ENCODE peak calls at places on chromosomes 5 and 9, in seven cellular contexts. R, Z, F, Q, H, U and L are unnamed samples.

GRCh38 chr9:125549465-125550215 is 157.4 kb downstream of the MAPKAP1 start:
- DNase-seq in Q (no peak), R (peak; percentile 93), Z (no peak), H (peak; percentile 17), F (no peak), U (no peak), L (no peak)

GRCh38 chr5:77171141-77171910 is 39.2 kb upstream of the PDE8B start:
- DNase-seq in H (no peak), F (no peak), Z (no peak), Q (no peak), R (no peak), U (no peak), L (no peak)

GRCh38 chr5:128536861-128537305 is 1.2 kb downstream of the FBN2 start:
- DNase-seq in U (no peak), H (no peak), Q (peak; percentile 59), F (no peak), Z (peak; percentile 1), R (no peak), L (no peak)

GRCh38 chr9:31355159-31355882 is 1029.1 kb upstream of the ACO1 start:
- DNase-seq in U (no peak), H (no peak), Z (no peak), R (no peak), Q (no peak), F (no peak), L (no peak)

GRCh38 chr5:38666668-38667498 is 110.4 kb upstream of the LIFR start:
- DNase-seq in Z (no peak), H (peak; percentile 43), Q (no peak), U (peak; percentile 63), F (peak; percentile 6), R (no peak), L (peak; percentile 12)

GRCh38 chr5:41747291-41747690 is 122.9 kb downstream of the OXCT1 start:
- DNase-seq in F (peak; percentile 55), U (no peak), Q (no peak), Z (no peak), H (peak; percentile 42), R (peak; percentile 12), L (no peak)

GRCh38 chr5:75536694-75537360 is 25.1 kb downstream of the POLK start:
- DNase-seq in R (no peak), H (peak; percentile 11), F (no peak), U (no peak), Z (no peak), Q (no peak), L (no peak)

GRCh38 chr5:149322518-149322917 is 22.8 kb upstream of the GRPEL2 start:
- DNase-seq in Q (no peak), Z (no peak), H (no peak), U (no peak), F (no peak), R (no peak), L (peak; percentile 43)

GRCh38 chr9:123927625-123928308 is 2.2 kb downstream of the DENND1A start:
- DNase-seq in H (peak; percentile 46), Z (peak; percentile 40), R (no peak), Q (no peak), U (no peak), F (peak; percentile 23), L (no peak)

GRCh38 chr5:115543931-115544370 is 624 bp downstream of the FEM1C start:
- DNase-seq in Q (peak; percentile 57), Z (no peak), H (peak; percentile 63), F (peak; percentile 72), R (no peak), U (peak; percentile 52), L (peak; percentile 64)

GRCh38 chr5:179862296-179862695 is 3.7 kb upstream of the MRNIP start:
- DNase-seq in R (no peak), Q (no peak), Z (no peak), U (no peak), H (no peak), F (no peak), L (no peak)

GRCh38 chr5:103119067-103119764 is 722 bp downstream of the GIN1 start:
- DNase-seq in F (peak; percentile 76), R (peak; percentile 37), Q (no peak), H (no peak), U (no peak), Z (no peak), L (peak; percentile 39)

GRCh38 chr9:89544280-89544664 is 46.4 kb upstream of the SEMA4D start:
- DNase-seq in U (no peak), R (peak; percentile 29), F (no peak), H (peak; percentile 23), Z (no peak), Q (no peak), L (no peak)

GRCh38 chr9:8539681-8540197 is 740.2 kb upstream of the DMAC1 start:
- DNase-seq in Z (no peak), U (no peak), F (no peak), R (no peak), H (no peak), Q (no peak), L (no peak)

GRCh38 chr9:128361981-128362646 is 9.1 kb upstream of the URM1 start:
- DNase-seq in H (peak; percentile 86), Z (peak; percentile 55), F (peak; percentile 66), U (peak; percentile 92), R (peak; percentile 84), Q (peak; percentile 87), L (peak; percentile 76)

GRCh38 chr5:67050635-67051034 is 146.0 kb downstream of the CD180 start:
- DNase-seq in H (no peak), Z (no peak), U (no peak), F (no peak), Q (no peak), R (no peak), L (no peak)

GRCh38 chr5:162068412-162068811 is 839 bp downstream of the GABRG2 start:
- DNase-seq in U (no peak), Z (no peak), F (peak; percentile 11), R (no peak), Q (peak; percentile 84), H (peak; percentile 8), L (peak; percentile 41)

GRCh38 chr5:17118631-17119030 is 98.8 kb upstream of the BASP1 start:
- DNase-seq in H (peak; percentile 97), Z (no peak), F (no peak), R (no peak), Q (no peak), U (no peak), L (peak; percentile 91)

GRCh38 chr5:172642046-172642409 is 965 bp downstream of the NEURL1B start:
- DNase-seq in R (no peak), H (peak; percentile 33), Q (no peak), U (no peak), Z (no peak), F (no peak), L (no peak)